ENCODE peak calls at places on chromosomes 5 and 9, in ten cellular contexts. C is activated gamma-delta T cell; D is GM19239; P is astrocyte of the spinal cord; B is uterus; N is T follicular helper cell; O is T47D; Q is stimulated activated CD4-positive, alpha-beta T cell treated with anti-CD3 and anti-CD28 coated beads, TNF-alpha, amount 100 ng/mL, for 4 hours; H is NCI-H510A treated with DMSO at 0.1 percent for 48 hours; A is kidney tubule cell. T is an unnamed sample.

GRCh38 chr9:91221332-91221731 is 140.4 kb downstream of the AUH start:
- DNase-seq in H (no peak), D (no peak), N (no peak), Q (no peak), A (no peak), B (no peak), O (no peak), C (no peak), P (peak; percentile 77), T (no peak)

GRCh38 chr9:108750656-108751175 is 105.1 kb downstream of the ACTL7B start:
- DNase-seq in C (no peak), P (no peak), N (no peak), Q (no peak), D (no peak), A (no peak), O (no peak), H (no peak), B (no peak), T (no peak)

GRCh38 chr9:18798518-18799290 is 234.3 kb downstream of the SAXO1 start:
- DNase-seq in Q (no peak), B (no peak), H (no peak), D (no peak), O (no peak), A (no peak), P (no peak), N (no peak), C (no peak), T (no peak)

GRCh38 chr5:91946870-91947269 is 563.8 kb upstream of the ARRDC3 start:
- DNase-seq in P (no peak), A (no peak), D (no peak), Q (no peak), C (no peak), O (no peak), N (no peak), B (no peak), H (no peak), T (no peak)

GRCh38 chr5:133245191-133246052 is 193.6 kb downstream of the HSPA4 start:
- DNase-seq in C (no peak), A (peak; percentile 93), H (peak; percentile 50), B (no peak), P (peak; percentile 96), Q (no peak), O (no peak), N (no peak), D (no peak), T (no peak)

GRCh38 chr9:73151653-73152382 is at the start of gene ANXA1:
- DNase-seq in B (no peak), C (no peak), N (peak; percentile 7), O (no peak), Q (no peak), D (no peak), A (peak; percentile 92), H (no peak), P (peak; percentile 93), T (no peak)

GRCh38 chr5:141863569-141864178 is 14.5 kb downstream of the PCDH1 start:
- DNase-seq in B (no peak), N (no peak), Q (no peak), P (no peak), D (no peak), H (no peak), A (no peak), O (no peak), C (no peak), T (no peak)

GRCh38 chr5:61023131-61023530 is 78.1 kb downstream of the NDUFAF2 start:
- DNase-seq in C (no peak), D (no peak), P (peak; percentile 63), H (no peak), A (no peak), N (no peak), B (no peak), O (no peak), Q (no peak), T (no peak)

GRCh38 chr5:32512916-32513315 is 68.4 kb upstream of the ZFR start:
- DNase-seq in Q (no peak), C (no peak), D (no peak), P (no peak), O (no peak), H (no peak), A (no peak), N (no peak), B (no peak), T (no peak)

GRCh38 chr5:60177596-60177995 is 284.1 kb upstream of the PDE4D start:
- DNase-seq in P (peak; percentile 70), D (no peak), C (no peak), O (no peak), Q (no peak), A (no peak), N (no peak), H (no peak), B (no peak), T (no peak)

T was measured in CD8-positive, alpha-beta memory T cell.